ENCODE peak calls at places on chromosomes 11 and 22, in eight cellular contexts. One of them, this sample, is unnamed.

GRCh38 chr22:19769393-19769715 is 8.8 kb downstream of the TBX1 start:
- DNase-seq in T-helper 1 cell: no peak
- DNase-seq in right cardiac atrium: peak
- DNase-seq in AG08396: no peak
- DNase-seq in activated naive CD4-positive, alpha-beta T cell treated with Interleukin-2 at 50 U/mL for 16 hours: no peak
- DNase-seq in neural crest cell: no peak
- DNase-seq in Right ventricle myocardium inferior: peak
- DNase-seq in fibroblast of the aortic adventitia: no peak
- DNase-seq in this sample: no peak

GRCh38 chr11:130510407-130511006 is 62.1 kb downstream of the ADAMTS15 start:
- DNase-seq in activated naive CD4-positive, alpha-beta T cell treated with Interleukin-2 at 50 U/mL for 16 hours: no peak
- DNase-seq in neural crest cell: no peak
- DNase-seq in Right ventricle myocardium inferior: no peak
- DNase-seq in T-helper 1 cell: no peak
- DNase-seq in fibroblast of the aortic adventitia: peak
- DNase-seq in AG08396: peak
- DNase-seq in right cardiac atrium: no peak
- DNase-seq in this sample: peak

GRCh38 chr11:61817471-61818202 is 834 bp upstream of the FADS1 start:
- DNase-seq in activated naive CD4-positive, alpha-beta T cell treated with Interleukin-2 at 50 U/mL for 16 hours: no peak
- DNase-seq in neural crest cell: no peak
- DNase-seq in right cardiac atrium: no peak
- DNase-seq in T-helper 1 cell: no peak
- DNase-seq in fibroblast of the aortic adventitia: no peak
- DNase-seq in Right ventricle myocardium inferior: no peak
- DNase-seq in AG08396: no peak
- DNase-seq in this sample: peak

GRCh38 chr22:49586244-49586748 is 241.4 kb downstream of the BRD1 start:
- DNase-seq in fibroblast of the aortic adventitia: no peak
- DNase-seq in T-helper 1 cell: no peak
- DNase-seq in Right ventricle myocardium inferior: no peak
- DNase-seq in right cardiac atrium: no peak
- DNase-seq in AG08396: no peak
- DNase-seq in neural crest cell: no peak
- DNase-seq in activated naive CD4-positive, alpha-beta T cell treated with Interleukin-2 at 50 U/mL for 16 hours: no peak
- DNase-seq in this sample: no peak

GRCh38 chr11:121347805-121348204 is 55.2 kb downstream of the SC5D start:
- DNase-seq in right cardiac atrium: no peak
- DNase-seq in activated naive CD4-positive, alpha-beta T cell treated with Interleukin-2 at 50 U/mL for 16 hours: no peak
- DNase-seq in T-helper 1 cell: no peak
- DNase-seq in Right ventricle myocardium inferior: no peak
- DNase-seq in fibroblast of the aortic adventitia: no peak
- DNase-seq in AG08396: no peak
- DNase-seq in neural crest cell: no peak
- DNase-seq in this sample: no peak

GRCh38 chr11:61162092-61162935 is 1.1 kb upstream of the VPS37C start:
- DNase-seq in Right ventricle myocardium inferior: no peak
- DNase-seq in AG08396: peak
- DNase-seq in fibroblast of the aortic adventitia: peak
- DNase-seq in activated naive CD4-positive, alpha-beta T cell treated with Interleukin-2 at 50 U/mL for 16 hours: no peak
- DNase-seq in T-helper 1 cell: no peak
- DNase-seq in neural crest cell: no peak
- DNase-seq in right cardiac atrium: peak
- DNase-seq in this sample: no peak

GRCh38 chr11:23789938-23790371 is 706.9 kb upstream of the LUZP2 start:
- DNase-seq in Right ventricle myocardium inferior: no peak
- DNase-seq in activated naive CD4-positive, alpha-beta T cell treated with Interleukin-2 at 50 U/mL for 16 hours: no peak
- DNase-seq in neural crest cell: no peak
- DNase-seq in T-helper 1 cell: no peak
- DNase-seq in AG08396: peak
- DNase-seq in fibroblast of the aortic adventitia: peak
- DNase-seq in right cardiac atrium: no peak
- DNase-seq in this sample: peak

GRCh38 chr22:27669798-27670599 is 131.6 kb downstream of the MN1 start:
- DNase-seq in T-helper 1 cell: no peak
- DNase-seq in activated naive CD4-positive, alpha-beta T cell treated with Interleukin-2 at 50 U/mL for 16 hours: no peak
- DNase-seq in fibroblast of the aortic adventitia: peak
- DNase-seq in Right ventricle myocardium inferior: no peak
- DNase-seq in right cardiac atrium: no peak
- DNase-seq in AG08396: no peak
- DNase-seq in neural crest cell: no peak
- DNase-seq in this sample: no peak

GRCh38 chr11:1387521-1387920 is 2.2 kb upstream of the BRSK2 start:
- DNase-seq in Right ventricle myocardium inferior: peak
- DNase-seq in activated naive CD4-positive, alpha-beta T cell treated with Interleukin-2 at 50 U/mL for 16 hours: no peak
- DNase-seq in neural crest cell: no peak
- DNase-seq in fibroblast of the aortic adventitia: no peak
- DNase-seq in right cardiac atrium: no peak
- DNase-seq in T-helper 1 cell: no peak
- DNase-seq in AG08396: no peak
- DNase-seq in this sample: no peak

GRCh38 chr11:102831709-102832492 is 11.5 kb downstream of the MMP3 start:
- DNase-seq in T-helper 1 cell: no peak
- DNase-seq in fibroblast of the aortic adventitia: peak
- DNase-seq in activated naive CD4-positive, alpha-beta T cell treated with Interleukin-2 at 50 U/mL for 16 hours: no peak
- DNase-seq in right cardiac atrium: no peak
- DNase-seq in neural crest cell: no peak
- DNase-seq in AG08396: peak
- DNase-seq in Right ventricle myocardium inferior: no peak
- DNase-seq in this sample: no peak

GRCh38 chr11:63210111-63210510 is 33.3 kb downstream of the SLC22A25 start:
- DNase-seq in AG08396: no peak
- DNase-seq in T-helper 1 cell: no peak
- DNase-seq in activated naive CD4-positive, alpha-beta T cell treated with Interleukin-2 at 50 U/mL for 16 hours: no peak
- DNase-seq in Right ventricle myocardium inferior: no peak
- DNase-seq in right cardiac atrium: no peak
- DNase-seq in neural crest cell: no peak
- DNase-seq in fibroblast of the aortic adventitia: no peak
- DNase-seq in this sample: no peak

This sample was measured in foreskin fibroblast.